ENCODE peak calls at places on chromosomes 13 and 19, in four cellular contexts. A, P, M and L are unnamed samples.

GRCh38 chr13:49097374-49097773 is 121.7 kb downstream of the FNDC3A start:
- DNase-seq in A (no peak), P (no peak), M (peak), L (no peak)

GRCh38 chr19:15248648-15249559 is 16.7 kb upstream of the EPHX3 start:
- DNase-seq in A (peak), P (no peak), M (peak), L (no peak)

GRCh38 chr19:16197188-16197621 is 506 bp upstream of the AP1M1 start:
- DNase-seq in A (peak), P (no peak), M (peak), L (no peak)

GRCh38 chr13:44271915-44272341 is 101.7 kb upstream of the SERP2 start:
- DNase-seq in A (no peak), P (no peak), M (no peak), L (no peak)

GRCh38 chr19:54248016-54248601 is 5.5 kb upstream of the LILRA6 start:
- DNase-seq in A (no peak), P (no peak), M (no peak), L (peak)

GRCh38 chr13:22028831-22029230 is 358.0 kb downstream of the FGF9 start:
- DNase-seq in A (no peak), P (no peak), M (no peak), L (no peak)

GRCh38 chr13:44307255-44307654 is 66.4 kb upstream of the SERP2 start:
- DNase-seq in A (no peak), P (no peak), M (peak), L (no peak)

GRCh38 chr19:34308381-34309367 is 54.3 kb downstream of the GARRE1 start:
- DNase-seq in A (no peak), P (no peak), M (no peak), L (peak)

GRCh38 chr13:109940637-109941036 is 154.3 kb upstream of the IRS2 start:
- DNase-seq in A (no peak), P (no peak), M (no peak), L (no peak)

GRCh38 chr19:3507371-3508120 is 1.4 kb downstream of the FZR1 start:
- DNase-seq in A (no peak), P (peak), M (peak), L (no peak)

GRCh38 chr13:98206946-98207345 is 29.9 kb upstream of the RNF113B start:
- DNase-seq in A (peak), P (no peak), M (no peak), L (no peak)

GRCh38 chr13:79870123-79870522 is 389.2 kb downstream of the NDFIP2 start:
- DNase-seq in A (peak), P (no peak), M (no peak), L (no peak)

GRCh38 chr13:114115191-114115671 is 17.2 kb downstream of the RASA3 start:
- DNase-seq in A (peak), P (no peak), M (peak), L (no peak)

GRCh38 chr13:95255072-95255732 is 46.0 kb downstream of the ABCC4 start:
- DNase-seq in A (no peak), P (no peak), M (no peak), L (no peak)

GRCh38 chr13:109647046-109647445 is 139.3 kb downstream of the IRS2 start:
- DNase-seq in A (no peak), P (no peak), M (peak), L (no peak)

GRCh38 chr13:67184247-67184646 is 45.9 kb downstream of the PCDH9 start:
- DNase-seq in A (no peak), P (no peak), M (peak), L (no peak)

GRCh38 chr19:34505321-34506025 is 23.9 kb downstream of the WTIP start:
- DNase-seq in A (no peak), P (no peak), M (no peak), L (no peak)

GRCh38 chr13:101779147-101779546 is 326.7 kb downstream of the ITGBL1 start:
- DNase-seq in A (no peak), P (no peak), M (no peak), L (no peak)

GRCh38 chr13:37709318-37709717 is 110.8 kb upstream of the POSTN start:
- DNase-seq in A (no peak), P (no peak), M (peak), L (no peak)

GRCh38 chr19:44141191-44142013 is at the start of gene ZNF234:
- DNase-seq in A (peak), P (peak), M (peak), L (no peak)

GRCh38 chr13:46588019-46588418 is 35.0 kb downstream of the LRCH1 start:
- DNase-seq in A (no peak), P (no peak), M (peak), L (no peak)

GRCh38 chr13:43720780-43721397 is 65.9 kb downstream of the ENOX1 start:
- DNase-seq in A (no peak), P (no peak), M (peak), L (no peak)

GRCh38 chr19:50549927-50550593 is 18.2 kb downstream of the LRRC4B start:
- DNase-seq in A (no peak), P (no peak), M (no peak), L (no peak)
- H3K4me3 ChIP-seq in A (no peak), P (no peak), M (no peak), L (no peak)

DNA sequence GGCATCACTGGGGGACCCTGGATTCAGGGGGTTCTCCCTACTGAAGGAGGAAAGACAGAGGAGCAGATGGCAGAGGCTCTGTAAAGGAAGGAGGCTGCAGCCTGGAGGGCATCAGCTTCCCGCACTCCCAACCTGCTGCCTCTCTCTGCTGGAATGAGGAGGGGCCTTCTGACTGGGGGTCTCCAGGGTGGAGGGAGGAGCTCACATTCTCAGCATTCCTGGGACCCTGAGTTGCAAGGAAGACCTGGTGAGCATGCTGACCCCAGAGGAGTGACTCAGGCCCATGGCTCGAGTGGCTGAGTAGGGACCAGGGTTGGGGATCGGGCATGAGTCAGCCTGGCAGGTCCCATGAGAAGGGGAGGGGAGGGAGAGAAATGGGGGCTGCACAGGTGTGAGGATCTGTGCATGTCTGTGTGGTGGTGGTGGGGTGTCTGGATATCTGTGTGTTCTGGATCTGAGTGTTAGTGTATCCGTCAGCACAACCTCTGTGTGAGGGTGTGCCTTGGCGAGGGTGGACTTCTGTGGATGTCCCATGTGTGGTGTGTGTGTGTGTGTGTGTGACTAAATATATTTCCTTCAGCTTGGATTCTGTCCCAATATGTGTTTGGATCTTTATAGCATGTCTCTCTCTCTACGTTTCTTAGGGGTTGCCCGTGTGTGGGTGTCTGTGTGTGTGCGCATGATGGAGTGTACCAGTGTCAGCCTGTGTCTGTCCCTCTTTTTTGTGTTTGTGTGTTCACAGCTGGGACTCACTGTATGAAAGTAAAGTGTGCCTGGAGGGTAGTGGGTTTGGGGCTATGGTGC is 4.6 kb downstream of the AXL start:
- DNase-seq in A (peak), P (no peak), M (peak), L (no peak)
- H3K4me3 ChIP-seq in A (no peak), P (no peak), M (peak), L (no peak)

DNA sequence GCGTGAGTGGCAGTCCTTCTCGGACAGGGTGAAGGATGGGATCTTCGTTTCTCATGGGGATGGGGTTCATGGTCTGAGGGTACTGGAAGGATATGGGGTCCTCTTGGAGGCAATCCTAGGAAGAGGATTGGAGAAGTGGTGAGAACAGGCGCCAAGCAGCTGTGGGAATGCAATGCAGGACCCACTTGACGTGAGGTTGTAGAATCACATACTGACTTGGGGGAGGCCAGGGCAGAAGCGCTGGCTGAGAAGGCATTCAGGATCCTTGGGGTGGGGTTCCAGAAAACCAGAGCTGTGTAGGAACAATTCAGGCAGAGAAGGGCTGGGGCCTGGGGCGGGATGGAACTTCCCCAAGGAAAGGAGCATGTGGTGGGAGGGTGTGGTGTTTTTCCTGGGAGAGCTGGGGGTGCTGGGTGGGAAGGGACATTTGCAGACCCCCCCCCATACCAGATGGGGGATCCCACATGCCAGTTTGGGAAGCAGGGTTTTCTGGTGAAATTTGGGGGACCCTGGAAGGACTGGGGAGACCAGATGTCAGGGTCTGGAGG is 852 bp downstream of the KLK1 start:
- DNase-seq in A (no peak), P (no peak), M (no peak), L (no peak)
- H3K4me3 ChIP-seq in A (no peak), P (no peak), M (no peak), L (no peak)

DNA sequence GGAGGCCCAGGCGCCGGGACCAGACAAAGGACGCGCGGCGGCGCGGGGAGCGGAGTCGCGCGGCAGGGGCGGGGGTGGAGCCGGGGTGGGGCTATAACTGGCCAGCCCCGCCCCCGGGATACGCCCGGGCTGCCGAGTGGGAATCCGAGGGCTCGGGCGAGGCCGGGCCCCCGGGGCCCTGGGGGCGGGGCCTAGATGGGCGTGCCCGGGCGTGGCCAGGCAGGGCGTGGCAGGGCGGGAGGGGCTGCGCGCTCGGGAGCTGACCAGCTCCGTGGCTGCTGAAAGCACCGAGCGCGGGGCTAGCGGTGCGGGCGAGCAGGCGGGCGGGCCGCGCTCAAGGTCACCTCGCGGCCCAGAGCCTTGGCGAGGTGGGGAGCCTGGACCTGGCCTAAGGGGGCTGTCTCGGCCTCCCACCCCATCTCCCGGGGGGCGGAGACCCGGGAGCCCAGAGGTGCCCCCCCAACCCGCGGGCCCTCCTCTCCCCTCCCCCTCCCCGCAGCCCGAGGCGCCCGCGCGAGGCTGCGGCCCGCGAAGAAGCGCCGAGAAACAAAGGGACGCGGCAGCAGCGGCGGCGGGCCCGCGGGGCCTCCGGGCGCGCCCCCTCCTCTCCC is 1.3 kb downstream of the ELAVL3 start:
- DNase-seq in A (no peak), P (no peak), M (no peak), L (no peak)
- H3K4me3 ChIP-seq in A (no peak), P (no peak), M (no peak), L (no peak)

GRCh38 chr19:1773173-1773572 is 19.9 kb downstream of the ONECUT3 start:
- DNase-seq in A (peak), P (no peak), M (peak), L (no peak)

GRCh38 chr19:1777149-1777548 is 23.8 kb downstream of the ONECUT3 start:
- DNase-seq in A (no peak), P (no peak), M (no peak), L (no peak)

GRCh38 chr19:1776606-1777147 is 23.4 kb downstream of the ONECUT3 start:
- DNase-seq in A (no peak), P (no peak), M (no peak), L (no peak)

GRCh38 chr19:1774999-1775772 is 21.9 kb downstream of the ONECUT3 start:
- DNase-seq in A (no peak), P (no peak), M (no peak), L (no peak)

GRCh38 chr19:1775951-1776605 is 22.8 kb downstream of the ONECUT3 start:
- DNase-seq in A (no peak), P (no peak), M (no peak), L (no peak)
- H3K4me3 ChIP-seq in A (no peak), P (no peak), M (no peak), L (no peak)